ENCODE peak calls at places on chromosomes 3 and 15, in five cellular contexts. B, A, Y, E and X are unnamed samples.

GRCh38 chr3:61030469-61031035 is 220.7 kb downstream of the FHIT start:
- DNase-seq in B (no peak), A (no peak), Y (no peak), E (no peak), X (no peak)

GRCh38 chr3:42769477-42770131 is 3.4 kb downstream of the CCDC13 start:
- DNase-seq in B (no peak), A (no peak), Y (no peak), E (no peak), X (no peak)

GRCh38 chr3:14150491-14151230 is 25.8 kb downstream of the TMEM43 start:
- DNase-seq in B (no peak), A (peak; percentile 12), Y (no peak), E (no peak), X (no peak)

GRCh38 chr3:179882322-179882721 is 154.4 kb downstream of the PEX5L start:
- DNase-seq in B (peak; percentile 31), A (peak; percentile 63), Y (no peak), E (no peak), X (no peak)

GRCh38 chr15:42731461-42731860 is 5.5 kb downstream of the CDAN1 start:
- DNase-seq in B (no peak), A (no peak), Y (no peak), E (no peak), X (no peak)

GRCh38 chr15:98628216-98628615 is 20.1 kb upstream of the IGF1R start:
- DNase-seq in B (no peak), A (no peak), Y (no peak), E (no peak), X (no peak)

GRCh38 chr3:16460273-16460672 is 53.2 kb downstream of the RFTN1 start:
- DNase-seq in B (no peak), A (no peak), Y (no peak), E (no peak), X (no peak)

GRCh38 chr3:107512108-107512507 is 10.7 kb upstream of the BBX start:
- DNase-seq in B (no peak), A (no peak), Y (no peak), E (no peak), X (no peak)

GRCh38 chr3:93861021-93861420 is 112.7 kb downstream of the PROS1 start:
- DNase-seq in B (no peak), A (no peak), Y (no peak), E (no peak), X (no peak)

GRCh38 chr3:23877324-23877980 is 39.3 kb downstream of the NKIRAS1 start:
- DNase-seq in B (no peak), A (no peak), Y (no peak), E (no peak), X (no peak)

GRCh38 chr3:154018100-154018696 is 103.0 kb upstream of the ARHGEF26 start:
- DNase-seq in B (no peak), A (peak; percentile 77), Y (no peak), E (no peak), X (peak; percentile 2)

GRCh38 chr3:149877668-149878067 is 64.7 kb downstream of the RNF13 start:
- DNase-seq in B (no peak), A (no peak), Y (no peak), E (no peak), X (no peak)

GRCh38 chr3:99681512-99681911 is 43.1 kb downstream of the COL8A1 start:
- DNase-seq in B (no peak), A (no peak), Y (no peak), E (no peak), X (no peak)

GRCh38 chr3:194070634-194071409 is 65.1 kb upstream of the HES1 start:
- DNase-seq in B (peak; percentile 95), A (peak; percentile 66), Y (peak; percentile 95), E (peak; percentile 92), X (peak; percentile 68)

GRCh38 chr3:194073926-194074325 is 62.0 kb upstream of the HES1 start:
- DNase-seq in B (no peak), A (no peak), Y (no peak), E (no peak), X (no peak)

GRCh38 chr3:194075088-194075615 is 60.8 kb upstream of the HES1 start:
- DNase-seq in B (no peak), A (no peak), Y (no peak), E (no peak), X (no peak)

GRCh38 chr3:194072097-194072428 is 63.9 kb upstream of the HES1 start:
- DNase-seq in B (no peak), A (no peak), Y (no peak), E (no peak), X (no peak)

DNA sequence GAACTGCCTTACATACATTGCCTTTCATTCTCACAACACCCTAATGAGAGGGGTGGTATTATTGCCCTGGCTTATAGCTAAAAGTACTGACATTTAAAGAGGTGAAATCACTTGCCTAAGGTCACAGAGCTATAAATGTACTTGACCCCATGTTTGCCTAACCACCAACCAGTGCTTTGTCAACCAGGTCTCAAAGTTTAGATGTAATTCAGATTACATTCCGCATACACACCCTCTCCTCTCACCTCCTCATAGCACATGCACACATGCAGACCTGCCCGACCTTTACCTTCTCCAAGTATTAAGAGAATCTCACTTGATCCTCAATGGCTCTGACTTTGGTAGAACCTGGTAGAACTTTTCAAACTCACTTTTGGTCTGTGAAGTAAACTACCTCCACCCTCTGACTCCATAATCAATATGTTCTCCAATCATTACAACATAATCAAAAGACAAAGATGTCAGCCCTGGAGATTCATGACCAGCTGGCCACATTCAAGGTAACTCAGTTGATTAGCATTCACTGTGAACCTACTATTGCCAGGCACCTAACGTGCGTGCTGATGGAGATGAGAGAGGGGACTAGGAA is 63.2 kb upstream of the HES1 start:
- DNase-seq in B (no peak), A (no peak), Y (no peak), E (no peak), X (no peak)
- H3K27me3 ChIP-seq in B (no peaks in the 10 kb centered on the region), A (peaks cover 4% of the 10 kb centered on the region), Y (no peaks in the 10 kb centered on the region), E (no peaks in the 10 kb centered on the region), X (peaks cover 4% of the 10 kb centered on the region)

GRCh38 chr3:10944866-10945265 is 47.7 kb upstream of the SLC6A1 start:
- DNase-seq in B (no peak), A (no peak), Y (no peak), E (peak; percentile 32), X (no peak)

GRCh38 chr3:10941972-10942371 is 50.6 kb upstream of the SLC6A1 start:
- DNase-seq in B (no peak), A (peak; percentile 55), Y (no peak), E (peak; percentile 53), X (no peak)

GRCh38 chr3:10940106-10940505 is 52.4 kb upstream of the SLC6A1 start:
- DNase-seq in B (no peak), A (no peak), Y (no peak), E (peak; percentile 32), X (no peak)

GRCh38 chr3:10945683-10946287 is 46.8 kb upstream of the SLC6A1 start:
- DNase-seq in B (peak; percentile 13), A (peak; percentile 90), Y (no peak), E (peak; percentile 82), X (peak; percentile 10)

DNA sequence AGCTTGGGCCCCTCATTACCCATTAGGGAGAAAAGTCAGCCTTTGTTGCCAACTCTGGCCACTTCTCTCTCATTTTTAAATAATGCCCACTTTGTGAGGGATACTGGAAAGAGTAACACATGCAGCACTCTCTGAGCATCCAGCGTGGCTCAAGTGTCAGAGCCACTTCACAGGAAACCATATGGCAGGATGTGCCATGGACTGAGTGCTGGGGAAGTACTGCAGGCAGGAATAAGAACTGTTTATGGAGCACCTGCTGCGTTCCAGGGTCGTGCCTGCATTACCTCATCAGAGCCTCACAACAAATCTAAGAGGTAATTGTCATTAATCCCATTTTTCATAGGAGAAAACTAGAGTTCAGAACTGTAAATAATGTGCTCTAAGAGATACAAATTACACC is 49.7 kb upstream of the SLC6A1 start:
- DNase-seq in B (no peak), A (no peak), Y (no peak), E (no peak), X (no peak)
- H3K27me3 ChIP-seq in B (no peaks in the 10 kb centered on the region), A (no peaks in the 10 kb centered on the region), Y (no peaks in the 10 kb centered on the region), E (no peaks in the 10 kb centered on the region), X (no peaks in the 10 kb centered on the region)

GRCh38 chr3:128283429-128283828 is 130.1 kb downstream of the EEFSEC start:
- DNase-seq in B (no peak), A (peak; percentile 15), Y (peak; percentile 31), E (no peak), X (no peak)
- H3K27me3 ChIP-seq in B (no peaks in the 10 kb centered on the region), A (no peaks in the 10 kb centered on the region), Y (no peaks in the 10 kb centered on the region), E (no peaks in the 10 kb centered on the region), X (no peaks in the 10 kb centered on the region)

GRCh38 chr3:53046171-53047170 is 598 bp upstream of the SFMBT1 start:
- DNase-seq in B (peak; percentile 80), A (peak; percentile 87), Y (peak; percentile 76), E (peak; percentile 81), X (peak; percentile 49)
- H3K27me3 ChIP-seq in B (no peaks in the 10 kb centered on the region), A (peaks cover 3% of the 10 kb centered on the region), Y (no peaks in the 10 kb centered on the region), E (no peaks in the 10 kb centered on the region), X (no peaks in the 10 kb centered on the region)

DNA sequence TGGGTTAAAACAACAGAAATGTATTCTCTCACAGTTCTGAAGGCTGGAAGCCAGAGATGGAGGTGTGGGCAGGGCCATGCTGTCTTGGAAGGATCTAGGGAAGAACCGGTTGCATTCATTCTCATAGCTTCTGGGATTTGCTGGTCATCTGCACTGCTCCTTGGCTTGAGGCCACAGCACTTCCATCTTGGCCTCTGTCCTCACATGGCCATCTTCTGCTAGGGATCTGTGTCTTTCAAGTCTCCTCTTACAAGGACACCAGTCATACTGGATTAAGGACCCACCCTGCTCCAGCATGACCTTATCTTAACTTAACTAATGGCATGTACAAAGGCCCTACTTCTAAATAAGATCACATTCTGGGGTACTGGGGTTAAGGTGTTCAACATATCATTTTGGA is 47.7 kb downstream of the RPLP1 start:
- DNase-seq in B (no peak), A (no peak), Y (peak; percentile 50), E (no peak), X (no peak)
- H3K27me3 ChIP-seq in B (peaks cover 2% of the 10 kb centered on the region), A (no peaks in the 10 kb centered on the region), Y (no peaks in the 10 kb centered on the region), E (no peaks in the 10 kb centered on the region), X (peaks cover 2% of the 10 kb centered on the region)